ENCODE peak calls at places on chromosomes 4 and X, in seven cellular contexts. A is HepG2, K is HCT116, I is K562, S is SK-N-SH, Y is GM12878, P is H1. G is an unnamed sample.

GRCh38 chrX:445727-446126 is 59.0 kb upstream of the PPP2R3B start:
- DNase-seq in P (no peak), Y (no peak), A (no peak), K (no peak), I (no peak), S (no peak), G (no peak)

GRCh38 chr4:8759987-8760386 is 111.7 kb downstream of the HMX1 start:
- DNase-seq in A (no peak), S (no peak), Y (no peak), P (no peak), I (no peak), K (no peak), G (no peak)

GRCh38 chr4:34046580-34046979 is 2197.7 kb downstream of the ARAP2 start:
- DNase-seq in S (no peak), I (no peak), Y (no peak), P (no peak), K (peak), A (no peak), G (no peak)

GRCh38 chr4:190019023-190019858 is 7.8 kb downstream of the FRG2 start:
- DNase-seq in I (no peak), Y (no peak), P (no peak), S (peak), A (no peak), K (no peak), G (no peak)

GRCh38 chr4:186596850-186597390 is 41.6 kb upstream of the MTNR1A start:
- DNase-seq in A (no peak), K (no peak), I (no peak), P (no peak), S (no peak), Y (no peak), G (no peak)

GRCh38 chr4:23930750-23931488 is 41.1 kb upstream of the PPARGC1A start:
- DNase-seq in P (no peak), S (peak), Y (no peak), K (no peak), I (no peak), A (peak), G (no peak)

GRCh38 chr4:149031399-149031798 is 589.2 kb upstream of the NR3C2 start:
- DNase-seq in I (no peak), Y (no peak), S (no peak), P (no peak), K (peak), A (peak), G (peak)

GRCh38 chr4:121182296-121182695 is 18.2 kb upstream of the TNIP3 start:
- DNase-seq in A (no peak), I (no peak), P (no peak), S (no peak), Y (no peak), K (no peak), G (no peak)

GRCh38 chr4:7266525-7267292 is 74.4 kb downstream of the SORCS2 start:
- DNase-seq in I (no peak), P (peak), Y (no peak), A (no peak), K (peak), S (no peak), G (no peak)

GRCh38 chr4:110197421-110198398 is 705 bp downstream of the ELOVL6 start:
- DNase-seq in S (peak), A (no peak), K (no peak), Y (no peak), P (no peak), I (peak), G (peak)

GRCh38 chrX:43949669-43950068 is 23.5 kb downstream of the NDP start:
- DNase-seq in S (no peak), I (no peak), K (peak), A (peak), Y (no peak), P (peak), G (peak)

GRCh38 chr4:133146574-133147198 is 2.4 kb upstream of the PCDH10 start:
- DNase-seq in I (peak), K (no peak), S (peak), P (no peak), Y (no peak), A (peak), G (peak)

GRCh38 chr4:143700420-143701352 is at the start of gene FREM3:
- DNase-seq in A (no peak), Y (no peak), I (no peak), K (no peak), S (peak), P (peak), G (no peak)

GRCh38 chrX:791479-792034 is 161.0 kb downstream of the SHOX start:
- DNase-seq in I (no peak), P (peak), A (no peak), K (no peak), S (no peak), Y (no peak), G (no peak)

GRCh38 chr4:126071346-126072333 is 756.9 kb downstream of the FAT4 start:
- DNase-seq in P (no peak), I (no peak), Y (no peak), A (peak), S (peak), K (no peak), G (peak)

GRCh38 chr4:38815879-38816782 is 11.5 kb upstream of the TLR1 start:
- DNase-seq in K (no peak), I (no peak), S (no peak), Y (peak), A (no peak), P (no peak), G (no peak)

GRCh38 chr4:43380093-43380492 is 487.6 kb downstream of the GRXCR1 start:
- DNase-seq in A (no peak), I (no peak), P (no peak), K (no peak), Y (no peak), S (no peak), G (no peak)

GRCh38 chr4:99180367-99181169 is 36.5 kb upstream of the ADH4 start:
- DNase-seq in K (no peak), P (no peak), A (no peak), I (no peak), Y (no peak), S (no peak), G (no peak)

GRCh38 chr4:169147217-169147616 is 123.5 kb downstream of the SH3RF1 start:
- DNase-seq in I (no peak), A (no peak), P (no peak), Y (no peak), K (peak), S (no peak), G (no peak)

GRCh38 chrX:141220342-141221008 is 21.8 kb downstream of the SPANXC start:
- DNase-seq in Y (no peak), P (no peak), A (no peak), S (no peak), K (no peak), I (no peak), G (peak)

GRCh38 chr4:20391224-20391623 is 139.5 kb downstream of the SLIT2 start:
- DNase-seq in A (no peak), I (no peak), Y (no peak), K (no peak), S (no peak), P (no peak), G (no peak)

GRCh38 chr4:182085051-182085480 is 158.1 kb upstream of the TENM3 start:
- DNase-seq in P (peak), I (no peak), S (no peak), A (no peak), Y (no peak), K (no peak), G (no peak)

GRCh38 chr4:80184053-80184790 is 13.1 kb upstream of the PRDM8 start:
- DNase-seq in Y (no peak), A (peak), I (no peak), S (peak), K (peak), P (no peak), G (no peak)

GRCh38 chr4:105291920-105292319 is 145.2 kb downstream of the TET2 start:
- DNase-seq in P (no peak), A (no peak), Y (no peak), K (no peak), S (no peak), I (no peak), G (no peak)

GRCh38 chr4:158801066-158801465 is 32.2 kb downstream of the FNIP2 start:
- DNase-seq in A (no peak), I (no peak), S (no peak), Y (no peak), P (no peak), K (no peak), G (no peak)

GRCh38 chr4:3868146-3868840 is 102.1 kb downstream of the ADRA2C start:
- DNase-seq in P (no peak), A (no peak), K (no peak), S (no peak), Y (no peak), I (peak), G (peak)

GRCh38 chr4:35465096-35465495 is 779.2 kb downstream of the ARAP2 start:
- DNase-seq in I (no peak), Y (no peak), A (no peak), P (no peak), K (no peak), S (no peak), G (no peak)

GRCh38 chr4:110154586-110154985 is 43.8 kb downstream of the ELOVL6 start:
- DNase-seq in S (no peak), Y (no peak), P (no peak), K (no peak), I (no peak), A (no peak), G (no peak)

GRCh38 chr4:108683479-108683878 is 33.1 kb downstream of the OSTC start:
- DNase-seq in Y (no peak), P (no peak), I (no peak), A (peak), K (peak), S (peak), G (no peak)

GRCh38 chr4:153232768-153233167 is 28.5 kb downstream of the TRIM2 start:
- DNase-seq in A (peak), P (peak), I (no peak), K (peak), Y (no peak), S (no peak), G (no peak)
- TF ChIP-seq JUND in A (no peak), P (no peak), I (no peak), K (no peak), Y (no peak), S (no peak), G (no peak)

DNA sequence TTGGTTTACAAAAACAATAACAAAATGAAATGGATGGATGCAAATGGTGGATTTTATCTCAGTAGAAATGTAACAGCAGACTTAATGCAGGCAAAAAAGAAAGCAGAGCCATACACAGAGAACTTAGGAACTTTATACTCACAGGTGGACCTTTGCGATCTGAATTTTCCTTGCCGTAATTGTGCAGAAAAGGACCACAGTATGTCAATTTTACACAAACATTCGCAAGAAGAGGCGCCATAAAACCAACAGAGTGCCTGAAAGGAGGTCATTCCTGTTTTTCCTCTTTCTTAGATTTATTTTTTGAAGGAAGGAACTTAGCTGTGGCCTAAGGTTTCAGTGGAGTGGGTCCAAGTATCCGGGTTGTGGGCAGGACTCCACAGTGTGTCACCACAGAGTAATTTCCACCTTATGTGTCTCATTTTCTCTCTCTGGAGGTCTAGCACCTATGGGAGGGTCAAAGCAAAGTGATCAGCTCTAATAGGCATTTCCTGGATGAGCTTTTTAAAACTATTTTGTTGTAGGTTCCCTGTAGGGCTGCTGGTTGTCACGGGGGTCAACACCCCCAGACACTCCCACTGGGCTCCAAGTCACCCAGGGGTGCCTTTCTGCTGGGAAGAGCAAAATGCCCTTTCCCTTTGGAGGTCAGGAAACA is 24.7 kb upstream of the PBDC1 start:
- DNase-seq in I (no peak), K (no peak), A (peak), S (no peak), P (no peak), Y (peak), G (no peak)
- TF ChIP-seq JUND in I (no peak), K (no peak), A (no peak), S (no peak), P (no peak), Y (no peak), G (no peak)

DNA sequence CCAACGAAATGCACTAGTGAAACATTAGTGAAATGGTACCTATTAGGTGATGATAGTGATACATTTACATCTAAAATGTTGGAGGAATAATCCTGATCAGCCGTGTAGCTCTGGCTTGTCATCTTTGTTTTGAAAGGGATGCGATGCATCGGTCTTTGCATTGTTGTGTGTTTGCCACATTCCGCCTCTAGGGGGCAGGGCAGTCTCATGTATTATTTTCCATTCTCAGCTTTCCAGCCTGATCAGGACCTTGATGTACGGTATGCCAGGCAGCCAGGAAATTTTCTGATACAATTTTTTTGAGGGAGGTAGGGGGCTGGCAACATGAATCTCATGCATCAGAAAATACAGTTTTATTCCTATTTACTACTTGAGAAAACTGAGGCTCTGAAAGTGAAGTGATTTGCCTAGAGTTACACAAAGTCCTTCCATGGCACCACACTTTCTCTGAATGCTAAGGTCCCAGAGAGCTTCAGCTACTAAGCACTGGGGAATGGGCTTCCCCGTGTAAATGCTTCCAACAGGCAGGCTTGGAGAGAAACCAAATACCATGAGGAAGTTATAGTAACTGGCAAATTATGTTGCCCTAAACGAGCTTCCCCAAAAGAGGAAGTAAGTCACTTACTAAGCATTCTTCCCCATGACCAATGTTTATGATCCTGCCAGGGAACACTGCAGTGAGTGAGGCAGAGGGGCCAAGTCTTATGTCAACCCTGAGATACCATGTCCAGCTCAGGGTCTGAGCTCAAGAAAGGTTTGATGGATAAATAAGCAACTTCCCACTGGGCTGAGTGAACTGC is 31.8 kb upstream of the IQSEC2 start:
- DNase-seq in S (peak), A (peak), Y (peak), K (peak), I (peak), P (no peak), G (peak)
- TF ChIP-seq JUND in S (no peak), A (no peak), Y (no peak), K (no peak), I (no peak), P (no peak), G (no peak)

GRCh38 chr4:112377701-112378620 is 80.8 kb downstream of the ALPK1 start:
- DNase-seq in Y (no peak), K (no peak), I (no peak), A (no peak), S (no peak), P (no peak), G (no peak)

GRCh38 chr4:112378858-112379257 is 81.7 kb downstream of the ALPK1 start:
- DNase-seq in S (no peak), I (no peak), K (no peak), A (no peak), P (no peak), Y (no peak), G (no peak)

GRCh38 chr4:112381996-112382692 is 85.0 kb downstream of the ALPK1 start:
- DNase-seq in K (no peak), Y (no peak), S (no peak), P (no peak), A (no peak), I (no peak), G (no peak)

GRCh38 chr4:112377127-112377635 is 80.0 kb downstream of the ALPK1 start:
- DNase-seq in K (no peak), Y (no peak), A (no peak), P (no peak), S (peak), I (no peak), G (no peak)

DNA sequence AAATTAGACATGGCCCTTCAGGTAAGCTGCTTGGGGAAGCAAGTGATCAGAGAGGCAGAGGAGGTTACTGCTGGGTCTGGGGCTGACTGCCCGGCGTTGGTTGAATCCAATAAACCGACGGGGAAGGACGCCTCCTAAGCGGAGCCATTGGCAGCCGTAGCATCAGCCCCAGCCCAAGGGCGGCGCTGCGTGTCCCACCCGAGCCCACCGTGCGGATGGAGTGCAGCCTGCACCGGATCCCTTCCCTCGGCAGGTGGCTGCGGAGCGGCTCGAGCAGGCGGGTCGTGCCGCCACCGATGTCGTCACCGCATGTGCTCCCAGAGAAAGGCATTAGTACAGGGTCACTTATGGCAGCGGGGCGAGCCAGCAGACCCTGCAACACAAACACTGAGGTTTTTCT is 82.1 kb downstream of the ALPK1 start:
- DNase-seq in I (no peak), P (peak), A (no peak), K (no peak), Y (no peak), S (no peak), G (no peak)
- TF ChIP-seq JUND in I (no peak), P (peak), A (no peak), K (no peak), Y (no peak), S (no peak), G (no peak)